ENCODE peak calls at places on chromosomes 5 and 9, in six cellular contexts. F is ecto neural progenitor cell; X is fibroblast of pulmonary artery; K is SK-N-DZ; N is T1000; T is effector memory CD4-positive, alpha-beta T cell. L is an unnamed sample.

GRCh38 chr5:107127906-107128305 is 542.8 kb downstream of the EFNA5 start:
- DNase-seq in F (no peak), X (no peak), K (no peak), N (no peak), T (no peak), L (no peak)

GRCh38 chr5:77486344-77486962 is 5.7 kb downstream of the WDR41 start:
- DNase-seq in F (no peak), X (no peak), K (no peak), N (no peak), T (no peak), L (no peak)

GRCh38 chr9:111094433-111095421 is 56.5 kb upstream of the LPAR1 start:
- DNase-seq in F (no peak), X (peak; percentile 64), K (no peak), N (no peak), T (no peak), L (no peak)

GRCh38 chr5:31530541-31531265 is 1.2 kb downstream of the DROSHA start:
- DNase-seq in F (no peak), X (no peak), K (no peak), N (no peak), T (no peak), L (no peak)

GRCh38 chr5:143922718-143923117 is 110.8 kb downstream of the HMHB1 start:
- DNase-seq in F (no peak), X (peak; percentile 51), K (no peak), N (no peak), T (no peak), L (no peak)

GRCh38 chr5:140041492-140042421 is 1.3 kb downstream of the NRG2 start:
- DNase-seq in F (peak; percentile 64), X (peak; percentile 41), K (peak; percentile 26), N (peak; percentile 63), T (no peak), L (no peak)

GRCh38 chr9:37464006-37464405 is 1.2 kb downstream of the ZBTB5 start:
- DNase-seq in F (no peak), X (no peak), K (no peak), N (no peak), T (no peak), L (no peak)

GRCh38 chr9:94818196-94818541 is 91.7 kb downstream of the AOPEP start:
- DNase-seq in F (no peak), X (no peak), K (no peak), N (no peak), T (no peak), L (no peak)

GRCh38 chr9:121157939-121158338 is 43.7 kb downstream of the RAB14 start:
- DNase-seq in F (no peak), X (no peak), K (no peak), N (no peak), T (no peak), L (no peak)

GRCh38 chr5:103259705-103260355 is 1.3 kb downstream of the MACIR start:
- DNase-seq in F (no peak), X (peak; percentile 44), K (peak; percentile 59), N (no peak), T (no peak), L (peak; percentile 90)

GRCh38 chr5:22852807-22853670 is at the start of gene CDH12:
- DNase-seq in F (peak; percentile 74), X (no peak), K (peak; percentile 78), N (no peak), T (no peak), L (no peak)

GRCh38 chr5:55777332-55777731 is 39.5 kb downstream of the DDX4 start:
- DNase-seq in F (no peak), X (no peak), K (no peak), N (no peak), T (no peak), L (no peak)

GRCh38 chr9:136700959-136701664 is 11.3 kb upstream of the DIPK1B start:
- DNase-seq in F (no peak), X (no peak), K (no peak), N (no peak), T (peak; percentile 27), L (no peak)